ENCODE peak calls at places on chromosomes 12 and 14, in five cellular contexts. L is mammary epithelial cell, U is PC-3, B is H9, S is SK-N-SH. R is an unnamed sample.

GRCh38 chr12:114812858-114813761 is 129.1 kb upstream of the TBX3 start:
- DNase-seq in B (no peak), S (no peak), L (no peak), U (peak), R (peak)

GRCh38 chr12:53660064-53660463 is 15.8 kb downstream of the ATP5MC2 start:
- DNase-seq in L (no peak), S (no peak), B (no peak), U (no peak), R (no peak)

GRCh38 chr12:116040412-116040811 is 237.1 kb downstream of the MED13L start:
- DNase-seq in S (no peak), L (no peak), U (peak), B (no peak), R (no peak)

GRCh38 chr14:91305650-91306431 is 61.3 kb upstream of the GPR68 start:
- DNase-seq in U (no peak), S (no peak), B (peak), L (no peak), R (no peak)

GRCh38 chr14:50666772-50667490 is 1.2 kb downstream of the SAV1 start:
- DNase-seq in B (peak), U (peak), L (peak), S (peak), R (peak)

GRCh38 chr12:724194-724855 is 28.1 kb upstream of the WNK1 start:
- DNase-seq in U (peak), S (no peak), L (peak), B (peak), R (no peak)

GRCh38 chr14:104075530-104076151 is 9.9 kb upstream of the ASPG start:
- DNase-seq in S (peak), U (peak), B (no peak), L (no peak), R (no peak)

GRCh38 chr14:51873221-51873893 is 12.9 kb downstream of the GNG2 start:
- DNase-seq in L (peak), B (no peak), S (peak), U (peak), R (no peak)

GRCh38 chr14:23565626-23566025 is 2.0 kb downstream of the AP1G2 start:
- DNase-seq in L (no peak), S (no peak), B (no peak), U (no peak), R (no peak)

GRCh38 chr14:77989441-77989891 is 180.7 kb upstream of the NRXN3 start:
- DNase-seq in B (no peak), U (no peak), L (no peak), S (no peak), R (no peak)

GRCh38 chr14:89314274-89314673 is 102.8 kb downstream of the FOXN3 start:
- DNase-seq in S (no peak), B (no peak), L (no peak), U (no peak), R (no peak)

GRCh38 chr12:27868165-27868564 is 88.1 kb upstream of the MANSC4 start:
- DNase-seq in B (no peak), U (no peak), S (no peak), L (peak), R (no peak)

GRCh38 chr12:123995023-123995422 is 22.0 kb downstream of the ZNF664 start:
- DNase-seq in S (no peak), B (no peak), L (peak), U (peak), R (no peak)

DNA sequence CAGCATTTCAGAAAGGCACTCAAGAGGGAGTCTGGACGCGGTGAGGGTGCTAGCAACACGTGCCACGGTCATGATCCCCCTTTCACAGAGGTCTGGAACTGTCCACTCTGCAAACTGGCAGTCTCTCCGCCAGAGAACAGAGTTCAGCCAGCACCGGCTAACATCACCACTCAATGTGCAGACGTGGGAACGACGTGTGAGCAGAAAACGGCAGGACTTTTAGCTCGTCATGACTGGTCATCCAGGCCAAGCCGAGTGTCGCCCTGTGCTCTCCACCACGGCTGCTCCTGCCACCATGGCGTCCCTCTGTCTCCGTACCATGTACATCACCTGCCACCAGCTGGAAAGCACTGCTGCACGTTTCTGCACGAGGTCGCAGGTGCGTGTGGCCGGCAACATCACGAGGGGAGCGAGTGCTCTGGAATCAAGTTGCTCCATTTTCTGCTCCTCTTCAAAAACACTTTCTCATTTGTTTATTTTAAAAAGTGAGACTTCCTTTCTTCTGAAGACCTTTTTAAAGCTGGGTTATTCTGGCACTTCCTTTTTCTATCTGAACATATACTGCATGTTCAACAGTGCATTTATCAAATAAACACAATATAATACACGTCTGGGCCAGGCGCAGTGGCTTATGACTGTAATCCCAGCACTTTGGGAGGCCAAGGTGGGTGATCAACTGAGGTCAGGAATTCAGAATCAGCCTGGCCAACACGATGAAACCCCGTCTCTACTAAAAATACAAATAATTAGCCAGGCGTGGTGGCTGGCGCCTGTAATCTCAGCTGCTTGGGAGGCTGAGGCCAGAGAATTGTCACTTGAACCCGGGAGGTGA is 28.0 kb downstream of the SLC15A4 start:
- DNase-seq in S (no peak), L (no peak), B (no peak), U (no peak), R (no peak)
- H3K9ac ChIP-seq in S (no peak), L (no peak), B (no peak), U (no peak), R (no peak)

GRCh38 chr12:96094201-96094600 is 58.8 kb upstream of the LTA4H start:
- DNase-seq in B (peak), U (peak), L (peak), S (no peak), R (no peak)

GRCh38 chr12:96099431-96099830 is 64.0 kb upstream of the LTA4H start:
- DNase-seq in S (no peak), U (no peak), L (no peak), B (no peak), R (no peak)

GRCh38 chr12:96101806-96102205 is 66.4 kb upstream of the LTA4H start:
- DNase-seq in L (no peak), U (no peak), B (no peak), S (no peak), R (no peak)

GRCh38 chr12:96099986-96100385 is 64.6 kb upstream of the LTA4H start:
- DNase-seq in B (no peak), S (no peak), L (no peak), U (no peak), R (no peak)

GRCh38 chr12:96098631-96099030 is 63.2 kb upstream of the LTA4H start:
- DNase-seq in S (no peak), L (no peak), B (no peak), U (no peak), R (no peak)
- H3K9ac ChIP-seq in S (no peak), L (no peak), B (no peak), U (no peak), R (no peak)

GRCh38 chr14:60327447-60328331 is 78.7 kb downstream of the PPM1A start:
- DNase-seq in L (no peak), B (peak), S (peak), U (peak), R (no peak)

GRCh38 chr14:60332869-60333268 is 83.8 kb downstream of the PPM1A start:
- DNase-seq in U (no peak), L (no peak), S (no peak), B (no peak), R (no peak)

GRCh38 chr14:60328588-60328987 is 79.6 kb downstream of the PPM1A start:
- DNase-seq in S (peak), L (no peak), U (no peak), B (peak), R (no peak)

GRCh38 chr14:60332046-60332399 is 83.0 kb downstream of the PPM1A start:
- DNase-seq in B (no peak), U (no peak), S (no peak), L (no peak), R (no peak)

GRCh38 chr14:60331201-60332045 is 82.4 kb downstream of the PPM1A start:
- DNase-seq in L (no peak), B (peak), U (peak), S (peak), R (peak)
- H3K9ac ChIP-seq in L (no peak), B (no peak), U (no peak), S (no peak), R (no peak)

DNA sequence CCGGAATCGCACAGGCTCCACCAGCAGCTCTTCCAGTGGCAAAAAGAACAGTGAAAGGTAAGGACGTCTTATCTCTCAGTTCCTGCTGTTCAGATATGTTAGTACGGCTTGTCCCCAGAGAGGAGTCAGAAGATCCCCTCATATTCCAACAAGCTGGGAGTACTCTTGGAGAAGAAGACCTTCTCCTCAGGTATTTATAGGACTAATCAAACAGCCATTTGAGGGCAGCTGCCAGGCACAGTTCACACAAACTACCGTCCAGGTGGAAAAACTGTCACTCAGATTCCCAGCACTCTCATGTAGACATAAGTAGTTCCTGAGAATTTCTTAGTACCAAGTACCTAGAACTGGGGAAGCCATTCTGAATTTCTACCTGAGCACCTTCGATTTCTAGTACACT is 85.3 kb downstream of the EML1 start:
- DNase-seq in B (no peak), U (no peak), L (no peak), S (no peak), R (no peak)
- H3K9ac ChIP-seq in B (no peak), U (no peak), L (no peak), S (no peak), R (no peak)